ENCODE peak calls at places on chromosomes 6 and 20, in ten cellular contexts. E, W, K, X, Q, Z, R, A, J and C are unnamed samples.

GRCh38 chr20:40638414-40638813 is 50.6 kb downstream of the MAFB start:
- DNase-seq in X (no peak), E (no peak), A (no peak), K (no peak), R (no peak), Q (no peak), W (no peak), J (no peak), Z (no peak), C (no peak)

GRCh38 chr6:53544500-53545308 is at the start of gene GCLC:
- DNase-seq in W (peak), K (peak), J (peak), E (peak), A (peak), Q (peak), R (peak), Z (peak), X (peak), C (no peak)

GRCh38 chr6:143271024-143271423 is 179.5 kb downstream of the ADAT2 start:
- DNase-seq in K (peak), J (no peak), W (no peak), X (no peak), Z (peak), Q (no peak), R (no peak), E (no peak), A (no peak), C (no peak)

GRCh38 chr20:58017237-58017969 is 211.1 kb downstream of the ANKRD60 start:
- DNase-seq in W (peak), X (no peak), Q (no peak), K (peak), J (no peak), Z (peak), A (no peak), E (peak), R (no peak), C (no peak)

GRCh38 chr6:4614637-4615036 is 161.6 kb upstream of the CDYL start:
- DNase-seq in X (no peak), W (no peak), Q (no peak), E (no peak), K (no peak), J (no peak), R (no peak), Z (no peak), A (no peak), C (no peak)

GRCh38 chr6:149166324-149166723 is 151.2 kb upstream of the TAB2 start:
- DNase-seq in W (no peak), J (no peak), E (no peak), Z (peak), K (no peak), R (no peak), A (no peak), Q (no peak), X (no peak), C (no peak)

GRCh38 chr6:20575125-20575524 is 40.9 kb downstream of the CDKAL1 start:
- DNase-seq in J (peak), A (no peak), Z (no peak), X (no peak), R (no peak), K (no peak), W (no peak), Q (no peak), E (no peak), C (no peak)

GRCh38 chr6:137217801-137218472 is 1.2 kb downstream of the IFNGR1 start:
- DNase-seq in W (no peak), R (no peak), A (no peak), K (no peak), Q (no peak), E (peak), J (peak), X (no peak), Z (no peak), C (no peak)

GRCh38 chr6:36139431-36139830 is 9.1 kb downstream of the MAPK13 start:
- DNase-seq in K (no peak), J (no peak), R (no peak), X (no peak), Z (peak), Q (no peak), W (no peak), E (no peak), A (no peak), C (no peak)

GRCh38 chr6:108502826-108503225 is 57.9 kb upstream of the FOXO3 start:
- DNase-seq in W (no peak), Z (no peak), J (peak), Q (no peak), R (no peak), X (no peak), E (no peak), K (no peak), A (no peak), C (no peak)

GRCh38 chr6:55953384-55953783 is 78.0 kb upstream of the BMP5 start:
- DNase-seq in Q (no peak), W (no peak), E (no peak), K (peak), R (no peak), X (no peak), Z (peak), J (no peak), A (no peak), C (no peak)

GRCh38 chr6:141677598-141678211 is 455.0 kb upstream of the GJE1 start:
- DNase-seq in K (no peak), E (no peak), J (no peak), A (no peak), Z (peak), R (no peak), W (no peak), Q (no peak), X (no peak), C (no peak)

GRCh38 chr6:149445095-149445466 is 39.7 kb downstream of the ZC3H12D start:
- DNase-seq in X (no peak), R (no peak), W (no peak), Z (no peak), E (no peak), J (no peak), A (no peak), Q (no peak), K (no peak), C (no peak)

GRCh38 chr6:69801225-69801624 is 4.4 kb upstream of the LMBRD1 start:
- DNase-seq in Z (no peak), W (no peak), A (no peak), X (no peak), J (no peak), E (no peak), Q (no peak), K (no peak), R (no peak), C (no peak)

GRCh38 chr6:17845598-17845997 is 138.9 kb upstream of the NUP153 start:
- DNase-seq in A (no peak), X (no peak), Q (no peak), K (no peak), J (no peak), W (no peak), E (no peak), Z (no peak), R (no peak), C (no peak)

GRCh38 chr6:2502096-2502997 is 248.4 kb downstream of the MYLK4 start:
- DNase-seq in K (no peak), R (no peak), W (no peak), E (no peak), X (no peak), J (no peak), Q (no peak), A (no peak), Z (no peak), C (no peak)

GRCh38 chr6:167056370-167056769 is 57.2 kb downstream of the CEP43 start:
- DNase-seq in A (no peak), Z (no peak), W (no peak), J (peak), Q (no peak), E (no peak), R (no peak), X (no peak), K (peak), C (no peak)

GRCh38 chr6:63689421-63689820 is 53.8 kb downstream of the PHF3 start:
- DNase-seq in E (no peak), A (no peak), Q (no peak), K (no peak), W (no peak), J (no peak), X (no peak), R (no peak), Z (no peak), C (no peak)

GRCh38 chr6:124963416-124964083 is 1.3 kb downstream of the RNF217 start:
- DNase-seq in Z (peak), A (no peak), Q (no peak), X (no peak), E (no peak), K (no peak), W (no peak), R (no peak), J (no peak), C (no peak)

GRCh38 chr20:36214684-36215256 is 21.5 kb upstream of the AAR2 start:
- DNase-seq in X (no peak), Z (peak), W (no peak), K (no peak), A (no peak), Q (no peak), E (no peak), R (no peak), J (peak), C (no peak)

GRCh38 chr20:63964412-63964811 is 5.3 kb downstream of the ZNF512B start:
- DNase-seq in A (no peak), W (no peak), Q (no peak), K (no peak), X (peak), J (no peak), E (peak), Z (no peak), R (no peak), C (no peak)

GRCh38 chr20:50353289-50353961 is 156.8 kb upstream of the PTPN1 start:
- DNase-seq in J (peak), X (peak), Q (no peak), Z (no peak), E (peak), A (no peak), K (no peak), R (no peak), W (no peak), C (no peak)

GRCh38 chr6:125124250-125124777 is 29.3 kb upstream of the TPD52L1 start:
- DNase-seq in E (no peak), X (no peak), J (no peak), Z (peak), W (no peak), R (no peak), K (no peak), Q (no peak), A (no peak), C (no peak)

GRCh38 chr6:45997875-45998506 is 17.7 kb downstream of the CLIC5 start:
- DNase-seq in R (no peak), W (no peak), X (no peak), A (no peak), J (no peak), E (no peak), K (no peak), Z (no peak), Q (no peak), C (no peak)

GRCh38 chr6:13453771-13454251 is 33.6 kb downstream of the GFOD1 start:
- DNase-seq in R (no peak), Z (peak), A (no peak), E (no peak), K (no peak), X (no peak), Q (no peak), J (no peak), W (no peak), C (peak)

GRCh38 chr6:46491201-46491788 is at the start of gene RCAN2:
- DNase-seq in X (peak), R (peak), K (no peak), Z (peak), E (peak), W (no peak), J (no peak), A (no peak), Q (no peak), C (no peak)

GRCh38 chr6:142953373-142954273 is 8.6 kb upstream of the HIVEP2 start:
- DNase-seq in Z (no peak), E (no peak), J (no peak), K (no peak), X (no peak), W (no peak), A (no peak), R (no peak), Q (no peak), C (no peak)

GRCh38 chr20:59706106-59706693 is 101.9 kb downstream of the PHACTR3 start:
- DNase-seq in R (no peak), A (no peak), J (no peak), Z (no peak), X (no peak), W (no peak), E (no peak), Q (no peak), K (no peak), C (no peak)

GRCh38 chr6:13550656-13551055 is 23.7 kb upstream of the SIRT5 start:
- DNase-seq in A (no peak), W (no peak), R (no peak), Q (no peak), K (no peak), X (no peak), E (no peak), J (no peak), Z (no peak), C (no peak)

GRCh38 chr6:32194825-32195651 is 2.6 kb upstream of the GPSM3 start:
- DNase-seq in Q (no peak), W (no peak), E (no peak), K (peak), A (no peak), R (no peak), Z (peak), J (no peak), X (no peak), C (no peak)

GRCh38 chr6:9979996-9980395 is 434.9 kb downstream of the TFAP2A start:
- DNase-seq in J (no peak), X (no peak), Q (no peak), R (no peak), W (no peak), K (no peak), A (no peak), Z (no peak), E (no peak), C (no peak)

GRCh38 chr6:40672118-40672517 is 85.0 kb upstream of the LRFN2 start:
- DNase-seq in X (no peak), R (no peak), J (no peak), Z (no peak), W (no peak), E (no peak), Q (no peak), A (no peak), K (no peak), C (no peak)

GRCh38 chr20:10790013-10790412 is 116.2 kb upstream of the JAG1 start:
- DNase-seq in A (no peak), Q (no peak), J (no peak), E (no peak), W (no peak), X (no peak), R (no peak), K (no peak), Z (no peak), C (no peak)

GRCh38 chr6:24330137-24330732 is 27.6 kb downstream of the DCDC2 start:
- DNase-seq in J (no peak), Q (no peak), E (no peak), Z (peak), X (no peak), K (no peak), A (no peak), W (no peak), R (no peak), C (no peak)

GRCh38 chr20:64254156-64254555 is 1.4 kb upstream of the PCMTD2 start:
- DNase-seq in E (no peak), K (no peak), R (no peak), W (no peak), J (no peak), Q (no peak), X (no peak), A (no peak), Z (no peak), C (no peak)

GRCh38 chr6:136146130-136146529 is 104.0 kb downstream of the MTFR2 start:
- DNase-seq in J (no peak), Q (no peak), R (no peak), Z (no peak), E (no peak), K (no peak), W (no peak), A (no peak), X (no peak), C (no peak)